ENCODE peak calls at places on chromosomes 16 and 17, in four cellular contexts. R, M, E and Y are unnamed samples.

GRCh38 chr16:31268033-31268365 is 8.2 kb downstream of the ITGAM start:
- DNase-seq in E (no peak), R (no peak), M (no peak), Y (no peak)

GRCh38 chr17:83065660-83066542 is 13.5 kb upstream of the METRNL start:
- DNase-seq in M (peak; percentile 3), E (no peak), R (no peak), Y (no peak)

GRCh38 chr16:84608281-84608680 is 9.6 kb downstream of the COTL1 start:
- DNase-seq in R (no peak), E (no peak), M (no peak), Y (no peak)

GRCh38 chr17:82913304-82914043 is 73.7 kb upstream of the ZNF750 start:
- DNase-seq in M (no peak), R (no peak), E (no peak), Y (no peak)

GRCh38 chr16:50121721-50122445 is 31.2 kb upstream of the TENT4B start:
- DNase-seq in M (no peak), E (no peak), R (no peak), Y (no peak)

GRCh38 chr16:3536271-3536671 is 35.5 kb downstream of the CLUAP1 start:
- DNase-seq in M (no peak), E (peak; percentile 63), R (no peak), Y (peak; percentile 53)

GRCh38 chr16:82694239-82694874 is 67.6 kb downstream of the CDH13 start:
- DNase-seq in M (no peak), E (peak; percentile 85), R (no peak), Y (peak; percentile 27)

GRCh38 chr17:74513987-74514631 is 17.2 kb downstream of the CD300LB start:
- DNase-seq in E (peak; percentile 74), M (no peak), R (peak; percentile 29), Y (peak; percentile 11)

GRCh38 chr17:16419074-16419928 is 3.9 kb downstream of the TRPV2 start:
- DNase-seq in R (peak; percentile 84), E (peak; percentile 93), M (no peak), Y (peak; percentile 57)

GRCh38 chr17:49327835-49328784 is 33.9 kb downstream of the ZNF652 start:
- DNase-seq in R (no peak), M (no peak), E (peak; percentile 69), Y (no peak)

GRCh38 chr17:59626756-59627155 is 7.1 kb downstream of the CLTC start:
- DNase-seq in E (no peak), R (no peak), M (no peak), Y (no peak)

GRCh38 chr17:70109497-70109896 is 34.5 kb downstream of the KCNJ16 start:
- DNase-seq in M (no peak), E (no peak), R (no peak), Y (no peak)

GRCh38 chr17:55344514-55344997 is 77.1 kb downstream of the MMD start:
- DNase-seq in M (no peak), E (no peak), R (no peak), Y (no peak)

GRCh38 chr16:66809765-66810164 is 8.4 kb upstream of the TERB1 start:
- DNase-seq in M (no peak), E (no peak), R (no peak), Y (no peak)

GRCh38 chr16:70610273-70611223 is 35.8 kb upstream of the IL34 start:
- DNase-seq in M (peak; percentile 31), E (no peak), R (peak; percentile 50), Y (no peak)

GRCh38 chr16:88739139-88739974 is 33.1 kb downstream of the CTU2 start:
- DNase-seq in E (no peak), M (no peak), R (no peak), Y (no peak)

GRCh38 chr16:22314661-22315626 is 17.7 kb downstream of the POLR3E start:
- DNase-seq in R (no peak), M (no peak), E (no peak), Y (no peak)

GRCh38 chr17:43389022-43389947 is 9.5 kb upstream of the ARL4D start:
- DNase-seq in E (peak; percentile 78), R (peak; percentile 88), M (peak; percentile 76), Y (peak; percentile 51)

GRCh38 chr17:57553991-57554825 is 190.9 kb downstream of the CCDC182 start:
- DNase-seq in E (peak; percentile 54), R (peak; percentile 77), M (no peak), Y (no peak)

GRCh38 chr16:77273-77806 is 685 bp upstream of the MPG start:
- DNase-seq in E (peak; percentile 58), R (peak; percentile 79), M (peak; percentile 71), Y (no peak)

GRCh38 chr16:921321-921905 is 49.4 kb downstream of the LMF1 start:
- DNase-seq in R (no peak), M (no peak), E (no peak), Y (no peak)

GRCh38 chr17:3636908-3637373 is 381 bp downstream of the CTNS start:
- DNase-seq in E (no peak), R (no peak), M (no peak), Y (no peak)

GRCh38 chr16:15506441-15506840 is 72.1 kb downstream of the BMERB1 start:
- DNase-seq in R (no peak), M (no peak), E (no peak), Y (no peak)

GRCh38 chr17:153851-154250 is 16.5 kb downstream of the SCGB1C2 start:
- DNase-seq in R (no peak), E (no peak), M (no peak), Y (no peak)

GRCh38 chr16:84485255-84486010 is 19.0 kb downstream of the MEAK7 start:
- DNase-seq in R (no peak), M (no peak), E (no peak), Y (no peak)

GRCh38 chr17:58083491-58084316 is 485 bp downstream of the DYNLL2 start:
- DNase-seq in R (peak; percentile 84), M (peak; percentile 77), E (peak; percentile 49), Y (no peak)

GRCh38 chr17:30278032-30278431 is 13.7 kb downstream of the BLMH start:
- DNase-seq in M (no peak), R (peak; percentile 46), E (peak; percentile 29), Y (no peak)

GRCh38 chr17:7982666-7983065 is 19.7 kb upstream of the GUCY2D start:
- DNase-seq in E (peak; percentile 40), R (no peak), M (no peak), Y (no peak)

GRCh38 chr17:16371742-16372141 is 9.1 kb upstream of the UBB start:
- DNase-seq in E (peak; percentile 63), M (no peak), R (no peak), Y (peak; percentile 77)

GRCh38 chr16:10640934-10641333 is 53.8 kb downstream of the TEKT5 start:
- DNase-seq in R (no peak), E (no peak), M (no peak), Y (no peak)

GRCh38 chr17:76925333-76925935 is 57.2 kb downstream of the MGAT5B start:
- DNase-seq in R (no peak), E (no peak), M (no peak), Y (no peak)
- H3K4me3 ChIP-seq in R (no peak overlapping the region), E (no peak overlapping the region), M (no peak overlapping the region), Y (no peak overlapping the region)

GRCh38 chr17:50534979-50535326 is 2.4 kb downstream of the EPN3 start:
- DNase-seq in R (no peak), E (no peak), M (no peak), Y (no peak)
- H3K4me3 ChIP-seq in R (no peak overlapping the region), E (no peak overlapping the region), M (peak overlapping the region; percentile 44), Y (no peak overlapping the region)

GRCh38 chr16:87319011-87319410 is 1.8 kb upstream of the C16orf95 start:
- DNase-seq in E (peak; percentile 1), R (no peak), M (no peak), Y (no peak)
- H3K4me3 ChIP-seq in E (no peak overlapping the region), R (no peak overlapping the region), M (no peak overlapping the region), Y (no peak overlapping the region)

GRCh38 chr17:76538281-76538931 is 897 bp upstream of the CYGB start:
- DNase-seq in R (peak; percentile 21), M (no peak), E (no peak), Y (no peak)
- H3K4me3 ChIP-seq in R (peak overlapping the region; percentile 29), M (peak overlapping the region; percentile 45), E (peak overlapping the region; percentile 31), Y (peak overlapping the region; percentile 55)

GRCh38 chr17:76527430-76528111 is 9.9 kb downstream of the CYGB start:
- DNase-seq in M (peak; percentile 76), R (peak; percentile 81), E (peak; percentile 89), Y (peak; percentile 83)
- H3K4me3 ChIP-seq in M (peak overlapping the region; percentile 1), R (no peak overlapping the region), E (no peak overlapping the region), Y (no peak overlapping the region)

DNA sequence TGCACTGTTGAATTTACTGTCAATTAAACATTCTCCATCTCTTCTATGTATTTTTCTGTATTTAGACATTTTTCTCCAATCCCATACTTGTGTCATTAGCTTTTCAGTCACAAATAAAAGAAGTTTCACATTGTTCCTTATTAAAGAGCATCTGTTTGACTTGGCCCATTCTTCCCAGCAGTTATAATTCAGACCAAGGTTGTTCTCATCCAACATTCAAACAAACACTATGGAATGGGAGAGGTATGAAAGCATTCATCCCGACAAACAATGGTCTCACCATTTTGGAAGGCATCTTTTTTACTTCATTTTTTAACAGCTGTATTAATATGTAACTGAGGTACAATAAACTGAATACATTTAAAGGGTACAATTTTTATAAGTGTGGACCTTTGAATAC is 208.8 kb upstream of the MAF start:
- DNase-seq in M (no peak), E (no peak), R (no peak), Y (no peak)
- H3K4me3 ChIP-seq in M (no peak overlapping the region), E (no peak overlapping the region), R (no peak overlapping the region), Y (no peak overlapping the region)

GRCh38 chr17:38794221-38794620 is 5.1 kb downstream of the PIP4K2B start:
- DNase-seq in R (no peak), E (no peak), M (no peak), Y (no peak)

GRCh38 chr17:38797828-38798227 is 1.5 kb downstream of the PIP4K2B start:
- DNase-seq in M (no peak), R (no peak), E (no peak), Y (no peak)

GRCh38 chr17:38798614-38799500 is 499 bp downstream of the PIP4K2B start:
- DNase-seq in R (peak; percentile 58), M (peak; percentile 62), E (peak; percentile 58), Y (peak; percentile 13)

GRCh38 chr17:38797091-38797490 is 2.3 kb downstream of the PIP4K2B start:
- DNase-seq in E (peak; percentile 23), R (no peak), M (no peak), Y (peak; percentile 25)

GRCh38 chr17:38796451-38796850 is 2.9 kb downstream of the PIP4K2B start:
- DNase-seq in E (no peak), M (no peak), R (peak; percentile 34), Y (no peak)
- H3K4me3 ChIP-seq in E (no peak overlapping the region), M (no peak overlapping the region), R (no peak overlapping the region), Y (no peak overlapping the region)

DNA sequence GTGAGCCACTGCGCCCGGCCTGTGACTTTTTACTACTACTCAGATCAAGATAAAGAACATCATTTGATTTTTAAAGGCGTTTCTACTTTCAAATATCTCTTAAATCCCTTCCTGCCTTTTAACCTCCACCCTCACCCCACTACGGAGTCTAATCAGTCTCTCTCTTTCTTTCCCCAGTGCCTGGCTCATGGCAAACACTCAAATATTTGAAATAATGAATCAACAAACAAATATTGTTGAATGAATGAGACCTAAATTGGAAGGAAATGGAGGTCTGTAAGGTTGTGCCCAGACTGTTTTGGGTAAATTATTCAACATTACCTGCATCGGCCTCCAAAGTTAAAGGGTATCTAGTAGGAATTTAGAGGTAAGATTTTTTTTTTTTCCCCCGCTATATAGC is 14.7 kb downstream of the COPZ2 start:
- DNase-seq in E (no peak), R (no peak), M (no peak), Y (no peak)
- H3K4me3 ChIP-seq in E (no peak overlapping the region), R (no peak overlapping the region), M (no peak overlapping the region), Y (no peak overlapping the region)

GRCh38 chr17:66570353-66571195 is 264.3 kb upstream of the CACNG5 start:
- DNase-seq in M (no peak), E (no peak), R (no peak), Y (no peak)
- H3K4me3 ChIP-seq in M (no peak overlapping the region), E (no peak overlapping the region), R (no peak overlapping the region), Y (no peak overlapping the region)

GRCh38 chr17:77677637-77678036 is 280.9 kb upstream of the TNRC6C start:
- DNase-seq in R (no peak), E (no peak), M (peak; percentile 44), Y (no peak)
- H3K4me3 ChIP-seq in R (no peak overlapping the region), E (no peak overlapping the region), M (no peak overlapping the region), Y (no peak overlapping the region)